ENCODE peak calls at places on chromosome 6, in eight cellular contexts. Q, O, B, P, I, L, E and A are unnamed samples.

GRCh38 chr6:17343215-17343614 is 50.2 kb upstream of the CAP2 start:
- DNase-seq in E (no peak), I (no peak), B (no peak), Q (no peak), P (no peak), L (no peak), O (no peak), A (no peak)

GRCh38 chr6:134295953-134296553 is 21.9 kb downstream of the SGK1 start:
- DNase-seq in Q (peak), L (no peak), I (peak), E (no peak), P (no peak), O (peak), B (peak), A (no peak)

GRCh38 chr6:169289671-169290408 is 36.2 kb upstream of the THBS2 start:
- DNase-seq in I (no peak), L (no peak), B (no peak), O (no peak), P (no peak), Q (peak), E (no peak), A (no peak)

GRCh38 chr6:18510644-18511033 is 123.5 kb downstream of the RNF144B start:
- DNase-seq in I (no peak), Q (no peak), B (no peak), E (no peak), P (no peak), L (no peak), O (no peak), A (no peak)

GRCh38 chr6:53239526-53239925 is 90.9 kb upstream of the GCM1 start:
- DNase-seq in P (no peak), Q (no peak), O (no peak), L (no peak), E (no peak), I (no peak), B (no peak), A (no peak)

GRCh38 chr6:38167598-38167997 is 348.1 kb downstream of the ZFAND3 start:
- DNase-seq in I (no peak), P (no peak), O (no peak), B (no peak), E (no peak), Q (no peak), L (no peak), A (no peak)

GRCh38 chr6:37311666-37312473 is 41.9 kb upstream of the RNF8 start:
- DNase-seq in I (no peak), Q (peak), P (no peak), E (no peak), O (no peak), B (no peak), L (no peak), A (no peak)

GRCh38 chr6:11258260-11259237 is 26.1 kb upstream of the NEDD9 start:
- DNase-seq in L (no peak), P (no peak), B (no peak), Q (no peak), I (no peak), O (no peak), E (no peak), A (no peak)

GRCh38 chr6:154487367-154488275 is 22.9 kb downstream of the CNKSR3 start:
- DNase-seq in I (no peak), B (peak), P (no peak), O (no peak), Q (peak), L (peak), E (no peak), A (no peak)

GRCh38 chr6:14849224-14849623 is 396.6 kb upstream of the JARID2 start:
- DNase-seq in Q (no peak), O (no peak), P (no peak), B (no peak), I (no peak), L (no peak), E (no peak), A (no peak)

GRCh38 chr6:108134213-108134973 is 31.4 kb upstream of the NR2E1 start:
- DNase-seq in P (no peak), O (no peak), L (no peak), E (no peak), B (no peak), I (no peak), Q (no peak), A (no peak)

GRCh38 chr6:7727150-7727950 is 1.5 kb downstream of the BMP6 start:
- DNase-seq in I (no peak), L (peak), B (no peak), O (peak), P (no peak), E (peak), Q (no peak), A (peak)

GRCh38 chr6:150334790-150335783 is 33.7 kb upstream of the IYD start:
- DNase-seq in Q (peak), B (peak), E (no peak), P (no peak), I (peak), O (peak), L (peak), A (peak)

GRCh38 chr6:156131221-156131903 is 645.8 kb upstream of the ARID1B start:
- DNase-seq in O (no peak), E (no peak), L (no peak), I (no peak), B (no peak), P (peak), Q (no peak), A (no peak)

GRCh38 chr6:116840091-116840490 is 11.2 kb upstream of the GPRC6A start:
- DNase-seq in I (peak), O (no peak), Q (peak), P (no peak), E (no peak), B (no peak), L (no peak), A (no peak)

GRCh38 chr6:26594730-26595632 is 1.8 kb upstream of the ABT1 start:
- DNase-seq in P (no peak), O (peak), E (peak), L (peak), Q (peak), B (peak), I (peak), A (peak)

GRCh38 chr6:113450061-113450465 is 407.1 kb upstream of the MARCKS start:
- DNase-seq in I (no peak), O (no peak), E (no peak), L (no peak), Q (peak), P (no peak), B (peak), A (no peak)

GRCh38 chr6:90186637-90187361 is 109.8 kb downstream of the BACH2 start:
- DNase-seq in Q (no peak), L (no peak), E (no peak), P (no peak), I (no peak), B (no peak), O (no peak), A (no peak)

GRCh38 chr6:136526196-136526930 is 23.9 kb downstream of the MAP7 start:
- DNase-seq in L (peak), Q (peak), I (no peak), B (peak), O (peak), E (peak), P (no peak), A (peak)

GRCh38 chr6:158414900-158415299 is 102.6 kb downstream of the TULP4 start:
- DNase-seq in L (no peak), I (no peak), O (no peak), P (no peak), B (no peak), Q (peak), E (no peak), A (no peak)

GRCh38 chr6:108618623-108619152 is 58.0 kb downstream of the FOXO3 start:
- DNase-seq in I (no peak), L (no peak), E (no peak), P (no peak), Q (no peak), B (no peak), O (no peak), A (no peak)

GRCh38 chr6:80269331-80269730 is 162.9 kb downstream of the BCKDHB start:
- DNase-seq in P (no peak), E (no peak), Q (no peak), I (no peak), B (no peak), L (no peak), O (no peak), A (no peak)

GRCh38 chr6:152071318-152071717 is 263.8 kb downstream of the ESR1 start:
- DNase-seq in O (no peak), I (no peak), B (no peak), Q (no peak), L (no peak), P (no peak), E (no peak), A (no peak)

GRCh38 chr6:14455942-14456648 is 338.5 kb downstream of the CD83 start:
- DNase-seq in E (no peak), L (no peak), I (no peak), P (no peak), O (no peak), Q (no peak), B (no peak), A (no peak)

GRCh38 chr6:169935348-169935718 is 183.9 kb downstream of the ERMARD start:
- DNase-seq in E (no peak), O (no peak), Q (no peak), L (no peak), I (no peak), P (no peak), B (no peak), A (no peak)

GRCh38 chr6:148793721-148794120 is 46.9 kb downstream of the UST start:
- DNase-seq in B (no peak), E (no peak), I (no peak), Q (peak), O (no peak), P (no peak), L (no peak), A (no peak)

GRCh38 chr6:52617087-52617486 is 40.2 kb upstream of the TRAM2 start:
- DNase-seq in Q (no peak), L (no peak), P (no peak), B (no peak), O (no peak), E (no peak), I (no peak), A (no peak)

GRCh38 chr6:33249732-33250625 is 21.7 kb downstream of the VPS52 start:
- DNase-seq in B (no peak), O (no peak), E (no peak), P (no peak), L (peak), I (peak), Q (peak), A (no peak)

GRCh38 chr6:16276991-16277981 is 38.9 kb downstream of the GMPR start:
- DNase-seq in O (peak), I (peak), E (peak), L (peak), B (peak), Q (peak), P (no peak), A (peak)

GRCh38 chr6:43369174-43370002 is at the start of gene ZNF318:
- DNase-seq in Q (peak), O (peak), L (peak), B (peak), I (peak), E (peak), P (peak), A (peak)

GRCh38 chr6:78713564-78713963 is 153.8 kb upstream of the IRAK1BP1 start:
- DNase-seq in I (no peak), P (peak), L (no peak), O (no peak), B (no peak), E (no peak), Q (no peak), A (no peak)

GRCh38 chr6:132797975-132798819 is at the start of gene SLC18B1:
- DNase-seq in B (peak), L (peak), P (no peak), Q (peak), I (peak), O (no peak), E (peak), A (peak)

GRCh38 chr6:6674872-6675271 is 86.4 kb downstream of the LY86 start:
- DNase-seq in P (no peak), Q (no peak), O (no peak), L (no peak), B (no peak), I (peak), E (peak), A (peak)

DNA sequence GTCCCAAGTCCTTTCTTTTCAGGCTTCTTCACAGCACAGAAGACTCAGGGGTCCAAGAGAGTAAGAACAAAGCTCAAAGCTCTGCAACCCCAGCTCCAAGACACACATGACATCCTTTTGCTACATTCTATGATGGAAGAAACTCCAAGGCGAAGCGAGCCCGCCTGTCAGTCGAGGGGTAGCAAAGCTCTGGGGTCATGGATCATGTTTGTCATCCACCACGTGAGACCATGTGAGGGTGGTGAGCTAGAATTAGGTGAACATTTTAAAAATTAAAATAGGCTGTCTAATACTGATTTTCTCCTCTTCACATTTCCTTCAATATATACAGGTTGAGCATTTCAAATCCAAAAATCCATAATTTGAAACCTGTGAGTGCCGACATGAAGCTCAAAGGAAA is 189.6 kb downstream of the TTLL2 start:
- DNase-seq in E (no peak), L (no peak), P (no peak), I (no peak), O (no peak), B (no peak), Q (no peak), A (no peak)
- TF ChIP-seq USF2 in E (no peak), L (no peak), P (no peak), I (no peak), O (no peak), B (no peak), Q (no peak), A (no peak)

DNA sequence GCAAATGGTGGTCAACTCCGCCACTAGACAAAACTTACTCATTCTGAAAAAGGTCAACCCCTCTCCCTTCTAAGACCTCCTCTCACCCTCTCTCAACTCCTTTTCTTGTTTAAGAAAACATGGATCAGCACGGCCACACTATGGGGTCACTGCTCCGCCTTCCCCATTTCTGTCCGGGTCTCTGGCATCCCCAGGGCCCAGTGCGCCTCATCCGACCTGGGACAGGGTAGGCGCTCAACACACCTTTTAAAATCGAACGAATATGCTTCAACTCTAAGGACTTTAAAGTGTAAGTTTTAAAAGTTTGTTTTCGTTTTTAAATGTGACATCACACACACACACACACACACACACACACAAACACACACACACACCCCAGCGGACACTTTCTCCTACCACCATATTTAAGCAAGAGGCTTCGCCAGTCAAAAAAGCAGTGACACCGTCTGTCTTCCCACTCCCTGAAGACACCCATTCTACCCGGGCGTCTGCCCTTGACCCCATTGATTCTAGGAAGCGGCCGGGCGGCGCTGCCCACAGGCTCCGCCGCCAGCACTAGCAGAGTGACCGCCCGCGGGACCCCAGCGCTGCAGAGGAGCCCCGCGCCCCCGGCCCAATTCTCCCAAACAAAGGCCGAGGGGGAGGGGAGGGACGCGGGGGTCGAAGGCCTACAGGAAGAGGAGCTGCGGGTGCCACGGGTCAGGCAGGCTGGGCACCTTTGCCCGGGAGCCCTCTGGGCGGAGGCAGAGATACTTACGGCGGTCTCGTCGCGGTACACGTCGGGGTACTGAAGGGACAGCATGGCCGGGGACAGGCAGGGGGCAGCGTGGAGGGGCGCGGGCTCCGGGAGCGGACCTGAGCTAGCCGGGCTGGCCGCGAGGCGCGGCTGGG is 547 bp downstream of the PREP start:
- DNase-seq in L (peak), E (peak), P (no peak), B (peak), Q (peak), I (peak), O (peak), A (peak)
- TF ChIP-seq USF2 in L (no peak), E (no peak), P (no peak), B (no peak), Q (no peak), I (no peak), O (no peak), A (no peak)

GRCh38 chr6:2450546-2450945 is 205.1 kb upstream of the GMDS start:
- DNase-seq in O (no peak), P (no peak), E (no peak), L (peak), B (no peak), I (no peak), Q (no peak), A (no peak)
- TF ChIP-seq USF2 in O (no peak), P (no peak), E (no peak), L (no peak), B (no peak), I (no peak), Q (no peak), A (no peak)

GRCh38 chr6:21095462-21095861 is 498.1 kb upstream of the SOX4 start:
- DNase-seq in O (no peak), P (no peak), B (no peak), Q (no peak), L (no peak), I (no peak), E (no peak), A (no peak)

GRCh38 chr6:21087188-21087587 is 506.4 kb upstream of the SOX4 start:
- DNase-seq in B (no peak), I (no peak), Q (no peak), P (no peak), E (no peak), O (no peak), L (no peak), A (no peak)

GRCh38 chr6:21085643-21086042 is 507.9 kb upstream of the SOX4 start:
- DNase-seq in P (no peak), E (no peak), L (no peak), I (no peak), O (no peak), B (no peak), Q (no peak), A (no peak)

DNA sequence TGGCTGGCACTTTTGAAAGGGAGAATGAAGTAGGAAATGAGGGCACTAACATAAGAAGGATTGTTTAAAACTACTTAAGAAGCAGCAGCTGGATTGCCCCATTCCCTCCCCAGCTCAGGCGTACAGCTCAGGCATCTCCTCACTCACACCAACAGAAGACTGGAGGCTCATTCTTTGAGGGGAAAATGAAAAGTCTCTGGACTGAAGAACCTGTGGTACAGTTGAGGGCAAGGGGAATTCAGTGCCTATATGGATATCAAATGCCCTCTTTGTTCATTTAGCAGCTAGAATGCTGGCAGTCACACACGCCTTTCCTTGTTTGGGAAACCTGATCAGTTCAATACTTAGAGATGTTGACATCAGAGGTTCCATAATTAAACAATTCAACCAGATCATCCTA is 502.1 kb upstream of the SOX4 start:
- DNase-seq in I (no peak), O (no peak), Q (no peak), B (no peak), L (no peak), E (no peak), P (no peak), A (no peak)
- TF ChIP-seq USF2 in I (no peak), O (no peak), Q (no peak), B (no peak), L (no peak), E (no peak), P (no peak), A (no peak)

DNA sequence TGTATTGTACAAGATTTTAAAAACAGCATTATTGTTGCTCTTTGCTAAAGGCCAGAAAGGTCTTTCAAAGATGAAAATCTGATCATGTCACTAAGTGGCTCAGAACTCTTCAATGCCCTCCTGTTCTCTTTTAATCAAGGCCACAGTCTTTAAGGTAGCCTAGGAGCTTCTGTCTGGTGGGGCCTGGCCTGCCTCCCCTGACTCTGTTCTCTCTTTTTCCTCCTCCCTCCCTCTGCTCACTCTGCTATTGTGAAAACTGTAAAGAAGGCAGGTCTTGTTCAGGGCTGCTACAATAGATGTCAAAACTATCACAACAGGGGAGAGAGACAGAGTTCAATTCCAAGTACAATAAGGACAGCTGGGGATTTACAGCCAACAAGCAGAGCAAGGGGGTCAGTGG is 101.8 kb downstream of the TMEM200A start:
- DNase-seq in I (no peak), E (no peak), Q (no peak), P (no peak), O (no peak), B (no peak), L (no peak), A (no peak)
- TF ChIP-seq USF2 in I (no peak), E (no peak), Q (no peak), P (no peak), O (no peak), B (no peak), L (no peak), A (no peak)

GRCh38 chr6:81808834-81809598 is 56.5 kb upstream of the TENT5A start:
- DNase-seq in P (no peak), B (no peak), I (no peak), L (no peak), Q (no peak), O (no peak), E (no peak), A (no peak)
- TF ChIP-seq USF2 in P (no peak), B (no peak), I (no peak), L (no peak), Q (no peak), O (no peak), E (no peak), A (no peak)

GRCh38 chr6:44856495-44856878 is 469.0 kb downstream of the CDC5L start:
- DNase-seq in I (no peak), Q (no peak), O (no peak), E (no peak), B (no peak), L (no peak), P (no peak), A (no peak)
- TF ChIP-seq USF2 in I (no peak), Q (no peak), O (no peak), E (no peak), B (no peak), L (no peak), P (no peak), A (no peak)

GRCh38 chr6:5031150-5031549 is 27.3 kb upstream of the RPP40 start:
- DNase-seq in E (no peak), Q (no peak), I (no peak), P (no peak), L (no peak), O (no peak), B (no peak), A (no peak)
- TF ChIP-seq USF2 in E (no peak), Q (no peak), I (no peak), P (no peak), L (no peak), O (no peak), B (no peak), A (no peak)